ENCODE peak calls at places on chromosome 12, in ten cellular contexts. Y is ELF-1; C is GM23338; K is stimulated activated CD4-positive, alpha-beta T cell treated with anti-CD3 and anti-CD28 coated beads, Interleukin-4, amount 100 ng/mL, for 48 hours; Q is activated gamma-delta T cell treated with Interleukin-2 at 50 U/mL for 16 hours; X is stromal cell of bone marrow; M is CD8-positive, alpha-beta memory T cell; P is natural killer cell treated with Interleukin-12 subunit alpha and Interleukin-12 subunit beta and Interleukin-15 and Interleukin-18, amount 100 ng/mL, for 72 hours; F is NCI-H774; A is stimulated activated CD8-positive, alpha-beta memory T cell treated with anti-CD3 and anti-CD28 coated beads, Interleukin-2, amount 100 ng/mL, for 48 hours. V is an unnamed sample.

GRCh38 chr12:26134540-26134939 is 9.7 kb upstream of the BHLHE41 start:
- DNase-seq in C (no peak), A (no peak), X (no peak), P (no peak), Q (no peak), Y (no peak), F (no peak), M (no peak), K (no peak), V (no peak)

GRCh38 chr12:116630762-116631161 is 71.6 kb downstream of the MAP1LC3B2 start:
- DNase-seq in A (no peak), P (no peak), Q (no peak), C (no peak), M (no peak), X (no peak), K (no peak), F (no peak), Y (no peak), V (no peak)

GRCh38 chr12:130818381-130819247 is 20.4 kb downstream of the STX2 start:
- DNase-seq in C (peak; percentile 84), A (peak; percentile 71), Q (peak; percentile 74), M (peak; percentile 77), K (peak; percentile 79), F (peak; percentile 68), X (no peak), P (peak; percentile 82), Y (peak; percentile 91), V (peak; percentile 56)

GRCh38 chr12:113088971-113089756 is 32.6 kb downstream of the DTX1 start:
- DNase-seq in Y (no peak), C (no peak), A (peak; percentile 40), F (no peak), Q (peak; percentile 35), X (no peak), M (peak; percentile 55), P (no peak), K (peak; percentile 56), V (no peak)

GRCh38 chr12:58433969-58434368 is 486.3 kb downstream of the LRIG3 start:
- DNase-seq in F (no peak), Y (no peak), Q (no peak), K (no peak), M (no peak), A (no peak), X (no peak), P (no peak), C (no peak), V (no peak)

GRCh38 chr12:97275261-97276197 is 187.1 kb upstream of the RMST start:
- DNase-seq in X (no peak), Q (no peak), K (no peak), C (peak; percentile 36), Y (peak; percentile 57), A (no peak), F (no peak), P (no peak), M (no peak), V (no peak)

GRCh38 chr12:108896817-108897216 is 16.9 kb downstream of the DAO start:
- DNase-seq in Q (no peak), K (no peak), A (no peak), P (no peak), C (no peak), Y (no peak), X (no peak), M (no peak), F (no peak), V (no peak)

GRCh38 chr12:95633049-95633545 is 81.8 kb upstream of the USP44 start:
- DNase-seq in F (no peak), P (no peak), K (no peak), X (peak; percentile 76), Y (no peak), A (no peak), M (no peak), Q (no peak), C (no peak), V (peak; percentile 70)

GRCh38 chr12:52769354-52769753 is 7.8 kb downstream of the KRT76 start:
- DNase-seq in F (no peak), X (no peak), M (no peak), A (no peak), Q (no peak), C (no peak), P (no peak), Y (no peak), K (no peak), V (no peak)

GRCh38 chr12:114917307-114917706 is 233.3 kb upstream of the TBX3 start:
- DNase-seq in X (no peak), Y (no peak), M (no peak), K (no peak), A (no peak), P (no peak), C (no peak), Q (no peak), F (no peak), V (no peak)

V was measured in ureter.